ENCODE peak calls at places on chromosomes 13 and 19, in four cellular contexts. I, E, Z and H are unnamed samples.
A peak's percentile ranks its signal among the peaks of the same experiment; 100 is the strongest.

GRCh38 chr19:16850133-16850532 is 20.9 kb downstream of the SIN3B start:
- DNase-seq in I (no peak), E (peak; percentile 80), Z (no peak), H (no peak)

GRCh38 chr13:43368003-43368402 is 344.6 kb downstream of the DNAJC15 start:
- DNase-seq in I (no peak), E (peak; percentile 57), Z (no peak), H (no peak)

GRCh38 chr13:114309806-114310410 is 4.4 kb upstream of the CHAMP1 start:
- DNase-seq in I (no peak), E (no peak), Z (no peak), H (no peak)

GRCh38 chr13:19910336-19911072 is 47.1 kb upstream of the ZMYM5 start:
- DNase-seq in I (peak; percentile 8), E (peak; percentile 49), Z (no peak), H (no peak)

GRCh38 chr19:54389556-54389955 is 24.8 kb upstream of the LAIR1 start:
- DNase-seq in I (no peak), E (no peak), Z (no peak), H (no peak)

GRCh38 chr19:19064811-19065745 is 1.3 kb downstream of the SLC25A42 start:
- DNase-seq in I (no peak), E (no peak), Z (no peak), H (no peak)

GRCh38 chr13:77026255-77026782 is 640 bp downstream of the FBXL3 start:
- DNase-seq in I (peak; percentile 82), E (peak; percentile 37), Z (no peak), H (peak; percentile 67)

GRCh38 chr19:47013041-47013517 is 6.6 kb upstream of the NPAS1 start:
- DNase-seq in I (peak; percentile 80), E (peak; percentile 51), Z (peak; percentile 49), H (peak; percentile 89)

GRCh38 chr13:112859817-112860190 is 109.2 kb upstream of the MCF2L start:
- DNase-seq in I (peak; percentile 10), E (peak; percentile 82), Z (no peak), H (no peak)

GRCh38 chr19:14006766-14007562 is 844 bp upstream of the RFX1 start:
- DNase-seq in I (no peak), E (no peak), Z (no peak), H (peak; percentile 54)

GRCh38 chr13:21420706-21421105 is 38.4 kb downstream of the ZDHHC20 start:
- DNase-seq in I (no peak), E (peak; percentile 58), Z (no peak), H (no peak)

GRCh38 chr19:32691952-32692726 is 518 bp downstream of the NUDT19 start:
- DNase-seq in I (peak; percentile 70), E (peak; percentile 69), Z (no peak), H (peak; percentile 51)

GRCh38 chr13:28503182-28503980 is 8.5 kb upstream of the FLT1 start:
- DNase-seq in I (peak; percentile 89), E (peak; percentile 29), Z (no peak), H (no peak)

GRCh38 chr13:77767413-77767812 is 69.9 kb downstream of the SLAIN1 start:
- DNase-seq in I (no peak), E (no peak), Z (no peak), H (no peak)

GRCh38 chr19:51096473-51097165 is 11.6 kb downstream of the CTU1 start:
- DNase-seq in I (peak; percentile 19), E (no peak), Z (no peak), H (no peak)

GRCh38 chr19:8319807-8320520 is 1.2 kb downstream of the NDUFA7 start:
- DNase-seq in I (peak; percentile 80), E (no peak), Z (no peak), H (no peak)

DNA sequence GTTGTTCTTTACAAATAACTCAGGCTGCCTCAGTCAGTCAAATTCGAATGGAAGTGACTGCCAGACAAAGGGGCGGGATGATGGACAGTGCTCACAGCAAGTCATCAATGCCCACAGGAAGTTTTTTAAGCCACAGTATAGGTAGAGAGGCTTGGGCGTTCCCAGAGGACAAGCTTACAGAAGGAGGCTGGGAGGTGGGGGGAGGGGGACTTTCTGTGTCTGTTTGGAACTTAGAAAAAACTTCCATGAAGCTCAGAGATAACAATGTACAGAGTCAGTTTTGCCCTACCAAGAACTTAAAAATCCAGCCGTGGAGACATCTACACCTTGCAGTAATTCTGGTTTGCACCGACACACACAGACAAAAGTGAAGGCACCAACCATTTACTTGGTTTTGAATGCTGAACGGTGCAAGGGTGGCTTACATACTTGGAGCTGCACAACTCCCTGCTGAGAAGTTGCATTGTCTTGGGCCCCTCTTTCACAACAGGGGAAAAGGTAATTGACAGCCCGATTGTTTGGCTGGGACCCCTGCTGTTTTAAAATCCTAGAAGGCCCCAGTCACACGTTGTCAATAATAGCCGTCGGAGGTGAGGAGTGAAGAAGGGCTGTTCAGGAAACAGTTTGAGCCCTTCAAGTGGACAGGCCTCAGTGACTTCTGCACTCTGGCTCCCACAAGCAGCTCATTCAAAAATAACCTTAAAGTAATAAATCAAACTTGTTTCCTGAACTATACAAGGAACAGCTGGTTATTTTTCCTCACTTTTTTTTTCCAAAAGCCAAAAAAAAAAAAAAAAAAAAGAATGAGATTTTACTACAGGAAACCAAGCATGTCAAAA is 18.8 kb upstream of the SPRY2 start:
- DNase-seq in I (peak; percentile 96), E (no peak), Z (peak; percentile 78), H (peak; percentile 80)
- H3K56ac ChIP-seq in I (peak overlapping the region; percentile 75), E (no peak overlapping the region), Z (no peak overlapping the region), H (no peak overlapping the region)

GRCh38 chr13:110140099-110140498 is 166.9 kb downstream of the COL4A1 start:
- DNase-seq in I (no peak), E (no peak), Z (no peak), H (no peak)

GRCh38 chr13:110138700-110139036 is 168.3 kb downstream of the COL4A1 start:
- DNase-seq in I (no peak), E (no peak), Z (no peak), H (no peak)

GRCh38 chr13:110136660-110137585 is 170.0 kb downstream of the COL4A1 start:
- DNase-seq in I (peak; percentile 52), E (no peak), Z (no peak), H (peak; percentile 58)

GRCh38 chr13:110137677-110138008 is 169.3 kb downstream of the COL4A1 start:
- DNase-seq in I (no peak), E (no peak), Z (no peak), H (no peak)

GRCh38 chr13:110138009-110138699 is 168.8 kb downstream of the COL4A1 start:
- DNase-seq in I (peak; percentile 77), E (peak; percentile 79), Z (no peak), H (peak; percentile 65)
- H3K27ac ChIP-seq in I (no peak overlapping the region), E (peak overlapping the region; percentile 10), Z (no peak overlapping the region), H (no peak overlapping the region)

GRCh38 chr13:37777676-37778075 is 91.9 kb downstream of the TRPC4 start:
- DNase-seq in I (no peak), E (no peak), Z (no peak), H (no peak)
- H3K56ac ChIP-seq in I (no peak overlapping the region), E (no peak overlapping the region), Z (no peak overlapping the region), H (no peak overlapping the region)

DNA sequence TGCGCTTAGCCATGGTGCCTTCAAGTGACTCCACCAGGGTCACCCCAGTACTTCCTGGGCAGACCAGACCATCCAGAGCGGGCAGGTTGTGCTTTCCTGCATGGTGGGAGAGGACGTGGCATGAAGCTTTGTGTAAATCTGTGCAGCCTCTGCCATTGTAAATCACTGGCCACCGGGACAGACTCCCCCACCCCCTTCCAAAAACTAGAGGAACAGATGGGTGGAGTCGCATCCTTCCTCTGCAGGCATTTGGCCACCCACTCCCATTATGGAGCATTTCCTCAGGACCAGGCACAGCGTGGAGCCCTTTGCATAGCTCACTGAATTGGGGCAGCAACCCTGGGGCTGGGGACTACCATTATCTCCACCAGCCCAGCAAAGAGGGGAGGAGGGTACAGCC is 8.2 kb downstream of the BCKDHA start:
- DNase-seq in I (no peak), E (no peak), Z (no peak), H (no peak)
- H3K27ac ChIP-seq in I (no peak overlapping the region), E (no peak overlapping the region), Z (no peak overlapping the region), H (no peak overlapping the region)